ENCODE peak calls at places on chromosome 10, in seven cellular contexts. W is foreskin fibroblast; S is astrocyte of the cerebellum; B is colonic mucosa; K is AG10803; G is OCI-LY7; U is CD4-positive, alpha-beta T cell. J is an unnamed sample.

GRCh38 chr10:12819071-12819470 is 182.4 kb downstream of the CCDC3 start:
- DNase-seq in W (no peak), S (no peak), B (no peak), K (no peak), G (no peak), U (no peak), J (no peak)

GRCh38 chr10:118966131-118967125 is 63.1 kb upstream of the NANOS1 start:
- DNase-seq in W (no peak), S (no peak), B (no peak), K (peak), G (no peak), U (no peak), J (no peak)

GRCh38 chr10:132933308-132934042 is 8.9 kb downstream of the CFAP46 start:
- DNase-seq in W (no peak), S (no peak), B (no peak), K (no peak), G (no peak), U (no peak), J (no peak)

GRCh38 chr10:95655571-95656290 is 780 bp downstream of the ALDH18A1 start:
- DNase-seq in W (peak), S (no peak), B (peak), K (peak), G (peak), U (peak), J (peak)

GRCh38 chr10:58963101-58963534 is 213.3 kb upstream of the PHYHIPL start:
- DNase-seq in W (no peak), S (no peak), B (no peak), K (no peak), G (peak), U (no peak), J (no peak)

GRCh38 chr10:24894309-24894708 is 58.1 kb downstream of the PRTFDC1 start:
- DNase-seq in W (peak), S (peak), B (no peak), K (peak), G (no peak), U (no peak), J (no peak)

GRCh38 chr10:19003341-19003740 is 45.3 kb upstream of the MALRD1 start:
- DNase-seq in W (no peak), S (no peak), B (no peak), K (no peak), G (no peak), U (no peak), J (no peak)

GRCh38 chr10:1412531-1413189 is 324.7 kb downstream of the ADARB2 start:
- DNase-seq in W (no peak), S (no peak), B (no peak), K (no peak), G (peak), U (no peak), J (no peak)

GRCh38 chr10:120131183-120131582 is 238.7 kb downstream of the SEC23IP start:
- DNase-seq in W (no peak), S (peak), B (peak), K (no peak), G (peak), U (no peak), J (no peak)

GRCh38 chr10:28566458-28566857 is 33.5 kb downstream of the WAC start:
- DNase-seq in W (no peak), S (no peak), B (no peak), K (no peak), G (no peak), U (no peak), J (no peak)

DNA sequence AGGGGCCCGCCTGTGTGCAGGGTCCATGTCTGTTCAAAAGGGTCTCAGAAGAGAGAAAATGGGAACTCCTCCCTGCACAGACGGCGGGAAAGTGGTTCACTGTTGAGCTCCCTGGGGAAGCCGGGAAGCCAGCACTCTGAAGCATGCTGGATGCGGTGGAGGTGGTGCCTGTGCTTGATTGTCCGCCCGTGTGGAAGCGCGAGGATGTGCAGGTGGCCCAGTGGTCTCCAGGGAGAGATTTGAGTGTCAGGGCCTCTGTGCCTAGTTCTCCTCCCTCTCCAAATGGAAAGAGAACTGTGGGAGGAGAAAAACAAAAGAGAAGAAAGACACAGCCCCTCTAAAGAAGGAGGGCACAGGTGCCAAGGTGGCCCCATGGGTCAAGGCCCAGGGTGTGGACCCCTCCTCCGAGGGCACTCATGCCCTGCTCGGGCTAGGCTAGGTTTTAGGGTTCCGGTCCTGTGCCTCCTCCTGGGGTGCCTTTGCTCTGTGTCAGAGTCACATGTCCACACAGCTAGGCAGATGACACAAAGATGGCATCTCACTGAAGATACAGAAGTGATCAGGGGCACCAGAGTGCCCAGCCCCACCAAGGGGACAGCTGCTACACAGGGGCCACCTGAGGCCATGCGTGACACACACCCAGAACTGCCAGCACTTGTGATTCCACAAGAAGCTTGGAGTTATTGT is 116.6 kb upstream of the PPIF start:
- DNase-seq in W (no peak), S (no peak), B (no peak), K (no peak), G (no peak), U (no peak), J (no peak)
- TF ChIP-seq CTCF in W (no peak), S (no peak), B (no peak), K (no peak), G (no peak), U (no peak), J (no peak)

GRCh38 chr10:105597297-105597696 is 956.2 kb downstream of the SORCS3 start:
- DNase-seq in W (no peak), S (no peak), B (no peak), K (no peak), G (no peak), U (no peak), J (no peak)
- TF ChIP-seq CTCF in W (no peak), S (no peak), B (no peak), K (no peak), G (no peak), U (no peak), J (no peak)

GRCh38 chr10:27100800-27101347 is 580 bp upstream of the ANKRD26 start:
- DNase-seq in W (no peak), S (no peak), B (no peak), K (no peak), G (no peak), U (peak), J (no peak)

GRCh38 chr10:27104919-27105318 is 4.6 kb upstream of the ANKRD26 start:
- DNase-seq in W (no peak), S (no peak), B (no peak), K (no peak), G (no peak), U (peak), J (no peak)

GRCh38 chr10:27099916-27100799 is at the start of gene ANKRD26:
- DNase-seq in W (peak), S (peak), B (peak), K (peak), G (peak), U (peak), J (peak)

DNA sequence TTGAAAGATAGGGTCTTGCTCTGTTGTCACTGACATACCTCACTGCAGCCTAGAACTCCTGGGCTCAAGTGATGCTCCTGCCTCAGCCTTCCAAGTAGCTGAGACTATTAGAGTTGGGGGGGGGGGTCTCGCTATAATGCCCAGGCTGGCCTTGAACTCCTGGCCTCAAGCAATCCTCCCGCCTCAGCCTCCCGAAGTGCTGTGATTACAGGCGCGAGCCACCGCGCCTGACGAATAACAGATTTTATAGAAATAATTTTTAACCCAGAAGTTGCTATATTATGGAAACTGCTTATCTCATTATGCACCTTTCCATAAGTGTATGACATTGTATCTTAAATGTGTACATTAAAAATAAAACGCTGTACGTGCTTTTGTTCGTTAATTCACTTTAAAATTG is 846 bp downstream of the ANKRD26 start:
- DNase-seq in W (peak), S (no peak), B (no peak), K (no peak), G (no peak), U (no peak), J (no peak)
- TF ChIP-seq CTCF in W (no peak), S (no peak), B (no peak), K (no peak), G (no peak), U (no peak), J (no peak)

GRCh38 chr10:102267748-102268147 is 22.4 kb downstream of the GBF1 start:
- DNase-seq in W (peak), S (no peak), B (no peak), K (peak), G (no peak), U (no peak), J (no peak)

GRCh38 chr10:102268333-102268999 is 23.1 kb downstream of the GBF1 start:
- DNase-seq in W (peak), S (no peak), B (no peak), K (peak), G (no peak), U (no peak), J (no peak)

GRCh38 chr10:102262744-102263370 is 17.5 kb downstream of the GBF1 start:
- DNase-seq in W (no peak), S (no peak), B (no peak), K (no peak), G (no peak), U (no peak), J (no peak)

GRCh38 chr10:102269017-102269416 is 23.7 kb downstream of the GBF1 start:
- DNase-seq in W (peak), S (no peak), B (no peak), K (peak), G (no peak), U (no peak), J (no peak)

DNA sequence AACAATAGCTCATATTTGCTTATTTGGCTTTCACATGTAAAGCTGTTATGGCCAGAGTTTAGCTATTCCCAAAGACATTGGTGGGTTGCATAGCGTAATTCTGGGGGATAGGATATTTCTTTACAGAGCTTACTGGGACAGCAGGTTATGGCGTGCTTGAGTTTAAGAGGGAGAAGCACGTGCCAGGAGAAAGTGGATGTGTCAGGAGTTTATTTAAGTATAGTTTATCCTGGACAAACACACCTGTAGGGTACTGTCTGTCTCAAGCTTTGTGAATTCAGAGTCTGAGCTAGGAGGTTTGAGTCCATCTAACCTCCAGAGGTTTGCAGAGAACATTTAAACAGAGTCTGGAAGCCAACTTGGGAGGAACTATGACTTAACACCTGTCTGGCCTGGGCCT is 21.3 kb downstream of the GBF1 start:
- DNase-seq in W (no peak), S (no peak), B (no peak), K (no peak), G (no peak), U (no peak), J (no peak)
- TF ChIP-seq CTCF in W (no peak), S (no peak), B (no peak), K (no peak), G (no peak), U (no peak), J (no peak)

GRCh38 chr10:123995461-123996131 is 97.8 kb downstream of the CHST15 start:
- DNase-seq in W (peak), S (peak), B (peak), K (peak), G (peak), U (no peak), J (no peak)
- TF ChIP-seq CTCF in W (peak), S (peak), B (peak), K (peak), G (peak), U (peak), J (peak)

DNA sequence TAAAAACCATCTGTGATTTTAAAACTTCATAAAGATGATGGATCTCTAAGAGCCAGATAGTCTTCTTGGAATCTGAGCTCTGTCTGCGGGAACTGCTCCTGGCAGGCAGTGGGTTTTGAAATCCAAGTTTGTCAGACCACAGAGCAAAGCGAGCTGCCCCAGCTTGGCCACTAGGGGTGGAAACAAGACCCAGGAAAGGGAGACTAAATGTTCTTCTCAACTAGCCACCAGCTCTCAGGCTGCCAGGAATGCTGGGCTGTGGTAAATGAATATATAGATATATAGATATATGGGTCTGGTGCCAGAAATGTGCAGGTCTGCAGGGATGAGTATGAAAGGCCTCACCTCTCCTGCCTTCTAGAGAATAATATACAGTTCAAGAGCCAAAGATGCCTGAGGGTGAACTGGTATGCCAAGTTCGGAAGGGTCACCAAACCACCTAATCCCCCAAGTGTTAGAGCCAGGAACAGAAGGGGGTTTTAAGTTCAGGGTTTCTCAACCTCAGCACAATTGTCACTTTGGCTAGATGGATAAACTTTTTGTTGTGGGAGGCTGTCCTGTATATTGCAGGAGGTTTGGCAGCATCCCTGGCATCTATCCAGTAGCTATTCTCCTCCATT is 208.7 kb downstream of the KCNMA1 start:
- DNase-seq in W (peak), S (peak), B (peak), K (peak), G (no peak), U (no peak), J (no peak)
- TF ChIP-seq CTCF in W (peak), S (peak), B (peak), K (peak), G (peak), U (no peak), J (peak)

DNA sequence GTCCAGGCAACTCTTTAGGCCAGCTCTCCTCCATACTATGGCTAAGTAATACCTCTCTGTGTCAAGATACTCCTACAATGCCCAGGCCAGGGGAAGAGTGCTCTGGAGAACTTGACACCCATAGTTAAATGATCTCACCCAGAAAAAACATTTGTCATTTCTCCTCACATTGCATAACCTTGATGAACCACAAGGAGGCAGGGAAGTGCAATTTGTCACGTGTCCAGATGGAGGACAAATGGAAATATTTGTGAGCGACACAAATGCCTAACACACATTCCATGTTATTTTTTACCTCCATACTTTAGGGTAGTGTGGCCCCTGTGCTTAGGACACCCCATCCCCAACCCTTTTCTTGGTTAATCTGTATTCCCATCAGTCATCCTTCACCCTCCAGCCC is 78.3 kb downstream of the HTR7 start:
- DNase-seq in W (peak), S (no peak), B (no peak), K (no peak), G (no peak), U (no peak), J (no peak)
- TF ChIP-seq CTCF in W (peak), S (peak), B (no peak), K (peak), G (peak), U (no peak), J (peak)

DNA sequence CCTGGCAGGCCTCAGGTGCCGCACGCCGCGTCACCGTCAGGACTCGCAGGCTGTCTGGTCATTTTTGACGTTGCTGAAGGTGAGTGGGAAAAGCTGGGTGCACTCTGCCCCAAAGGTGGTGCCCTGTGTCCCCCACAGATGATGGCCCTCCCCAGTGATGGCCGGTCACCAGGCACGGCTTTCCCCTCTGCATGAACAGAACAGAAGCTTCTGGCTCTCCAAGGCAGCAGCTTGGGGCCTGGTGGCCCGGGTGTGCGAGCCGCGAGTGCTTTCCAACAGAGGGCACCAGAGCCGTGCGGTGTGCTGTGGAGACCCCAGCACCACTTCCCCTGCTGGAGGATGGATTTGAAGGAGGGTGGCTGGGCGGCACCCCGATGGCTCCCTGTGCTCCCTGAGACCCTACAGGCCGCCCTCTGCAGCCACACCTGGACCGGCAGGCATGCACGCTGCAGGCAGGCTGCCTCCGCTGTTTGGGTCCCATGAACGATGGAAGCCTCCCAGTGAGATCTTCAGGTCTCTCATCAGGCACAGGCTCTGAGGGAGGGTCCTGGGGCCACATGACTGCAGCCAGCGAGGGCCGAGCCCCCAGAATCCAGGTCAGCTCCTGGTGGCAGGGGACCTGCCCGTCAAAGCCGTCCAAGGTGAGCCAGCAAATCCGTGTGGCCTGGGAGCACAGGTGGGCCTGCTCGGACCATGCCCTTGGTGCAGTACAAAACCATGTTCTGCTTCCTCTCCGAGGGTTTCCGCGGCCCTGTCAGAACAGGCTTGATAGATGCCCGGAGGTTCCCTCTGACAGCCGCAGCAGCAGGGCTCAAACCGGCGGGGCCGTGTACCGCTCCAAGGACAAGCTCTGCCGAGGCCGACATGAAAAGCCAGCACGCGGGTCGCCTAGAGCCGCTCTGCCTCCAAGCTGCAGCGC is 195.4 kb downstream of the EBF3 start:
- DNase-seq in W (no peak), S (no peak), B (peak), K (no peak), G (no peak), U (no peak), J (no peak)
- TF ChIP-seq CTCF in W (no peak), S (no peak), B (no peak), K (no peak), G (no peak), U (no peak), J (no peak)

GRCh38 chr10:76052798-76053473 is 621.5 kb downstream of the LRMDA start:
- DNase-seq in W (no peak), S (no peak), B (no peak), K (no peak), G (no peak), U (no peak), J (no peak)

GRCh38 chr10:76050291-76050625 is 618.8 kb downstream of the LRMDA start:
- DNase-seq in W (no peak), S (no peak), B (no peak), K (no peak), G (no peak), U (no peak), J (no peak)

GRCh38 chr10:76049581-76050290 is 618.3 kb downstream of the LRMDA start:
- DNase-seq in W (no peak), S (no peak), B (no peak), K (peak), G (no peak), U (no peak), J (no peak)

GRCh38 chr10:76055466-76055865 is 624.0 kb downstream of the LRMDA start:
- DNase-seq in W (no peak), S (no peak), B (no peak), K (no peak), G (no peak), U (no peak), J (no peak)

GRCh38 chr10:76051007-76051936 is 619.8 kb downstream of the LRMDA start:
- DNase-seq in W (no peak), S (no peak), B (no peak), K (no peak), G (no peak), U (no peak), J (no peak)
- TF ChIP-seq CTCF in W (no peak), S (no peak), B (no peak), K (no peak), G (no peak), U (no peak), J (no peak)

GRCh38 chr10:90136731-90137316 is 435.4 kb downstream of the KIF20B start:
- DNase-seq in W (peak), S (no peak), B (no peak), K (no peak), G (peak), U (no peak), J (no peak)

GRCh38 chr10:90133606-90134005 is 432.2 kb downstream of the KIF20B start:
- DNase-seq in W (no peak), S (no peak), B (no peak), K (no peak), G (no peak), U (no peak), J (no peak)

GRCh38 chr10:90138844-90139243 is 437.5 kb downstream of the KIF20B start:
- DNase-seq in W (peak), S (no peak), B (no peak), K (no peak), G (peak), U (no peak), J (no peak)
- TF ChIP-seq CTCF in W (peak), S (peak), B (peak), K (no peak), G (peak), U (no peak), J (no peak)